ENCODE peak calls at places on chromosome 14, in four cellular contexts. F, O, I and P are unnamed samples.

GRCh38 chr14:93395227-93395626 is 35.5 kb upstream of the UNC79 start:
- DNase-seq in F (no peak), O (no peak), I (no peak), P (no peak)

GRCh38 chr14:22798528-22798927 is 16.7 kb downstream of the SLC7A7 start:
- DNase-seq in F (no peak), O (no peak), I (no peak), P (no peak)

GRCh38 chr14:72876710-72877063 is 17.2 kb downstream of the DPF3 start:
- DNase-seq in F (no peak), O (no peak), I (no peak), P (no peak)

GRCh38 chr14:37594916-37595808 is at the start of the genes FOXA1 and TTC6:
- DNase-seq in F (no peak), O (peak), I (peak), P (peak)

GRCh38 chr14:35695072-35695471 is 114.0 kb downstream of the RALGAPA1 start:
- DNase-seq in F (no peak), O (no peak), I (no peak), P (no peak)

GRCh38 chr14:38731962-38732361 is 371.1 kb downstream of the SEC23A start:
- DNase-seq in F (no peak), O (no peak), I (no peak), P (no peak)

GRCh38 chr14:90780519-90780918 is 35.7 kb downstream of the TTC7B start:
- DNase-seq in F (no peak), O (no peak), I (no peak), P (no peak)

GRCh38 chr14:75363156-75363555 is 64.7 kb upstream of the JDP2 start:
- DNase-seq in F (no peak), O (no peak), I (no peak), P (no peak)

GRCh38 chr14:51328089-51328941 is 88.3 kb downstream of the TMX1 start:
- DNase-seq in F (no peak), O (no peak), I (no peak), P (no peak)

GRCh38 chr14:95156765-95157194 is 549 bp downstream of the DICER1 start:
- DNase-seq in F (no peak), O (no peak), I (peak), P (no peak)

GRCh38 chr14:56659964-56660551 is 80.5 kb downstream of the TMEM260 start:
- DNase-seq in F (no peak), O (peak), I (peak), P (peak)

GRCh38 chr14:79915411-79915810 is 295.9 kb downstream of the DIO2 start:
- DNase-seq in F (no peak), O (no peak), I (no peak), P (no peak)

GRCh38 chr14:76261371-76261811 is 109.7 kb downstream of the GPATCH2L start:
- DNase-seq in F (no peak), O (no peak), I (no peak), P (peak)

GRCh38 chr14:32233292-32233691 is 30.2 kb upstream of the RNU6-8 start:
- DNase-seq in F (no peak), O (no peak), I (no peak), P (no peak)

GRCh38 chr14:67232066-67232465 is 9.2 kb upstream of the PALS1 start:
- DNase-seq in F (no peak), O (no peak), I (no peak), P (no peak)

GRCh38 chr14:69592923-69593677 is 18.3 kb upstream of the SUSD6 start:
- DNase-seq in F (no peak), O (no peak), I (no peak), P (no peak)

GRCh38 chr14:100408350-100409015 is 85.3 kb downstream of the SLC25A47 start:
- DNase-seq in F (no peak), O (peak), I (no peak), P (peak)

GRCh38 chr14:50210074-50210473 is 21.3 kb downstream of the SOS2 start:
- DNase-seq in F (no peak), O (no peak), I (no peak), P (no peak)

GRCh38 chr14:98580131-98580678 is 691.8 kb downstream of the BCL11B start:
- DNase-seq in F (no peak), O (no peak), I (no peak), P (no peak)

GRCh38 chr14:97943619-97944018 is 1146.4 kb downstream of the VRK1 start:
- DNase-seq in F (no peak), O (no peak), I (no peak), P (no peak)

GRCh38 chr14:92603309-92604257 is 90.0 kb downstream of the RIN3 start:
- DNase-seq in F (no peak), O (no peak), I (no peak), P (no peak)

GRCh38 chr14:33737446-33737845 is 213.4 kb downstream of the EGLN3 start:
- DNase-seq in F (no peak), O (no peak), I (no peak), P (no peak)

GRCh38 chr14:79552778-79553177 is 658.5 kb downstream of the DIO2 start:
- DNase-seq in F (no peak), O (no peak), I (no peak), P (no peak)

GRCh38 chr14:95025218-95025617 is 132.1 kb downstream of the DICER1 start:
- DNase-seq in F (no peak), O (no peak), I (no peak), P (no peak)

GRCh38 chr14:59918824-59919581 is 941 bp upstream of the LRRC9 start:
- DNase-seq in F (no peak), O (peak), I (peak), P (no peak)

GRCh38 chr14:61218765-61219164 is 62.4 kb downstream of the TMEM30B start:
- DNase-seq in F (no peak), O (no peak), I (no peak), P (no peak)

GRCh38 chr14:61217516-61217915 is 63.6 kb downstream of the TMEM30B start:
- DNase-seq in F (no peak), O (no peak), I (no peak), P (no peak)

GRCh38 chr14:61219673-61220072 is 61.5 kb downstream of the TMEM30B start:
- DNase-seq in F (no peak), O (no peak), I (no peak), P (no peak)

GRCh38 chr14:61218157-61218556 is 63.0 kb downstream of the TMEM30B start:
- DNase-seq in F (no peak), O (no peak), I (no peak), P (no peak)

DNA sequence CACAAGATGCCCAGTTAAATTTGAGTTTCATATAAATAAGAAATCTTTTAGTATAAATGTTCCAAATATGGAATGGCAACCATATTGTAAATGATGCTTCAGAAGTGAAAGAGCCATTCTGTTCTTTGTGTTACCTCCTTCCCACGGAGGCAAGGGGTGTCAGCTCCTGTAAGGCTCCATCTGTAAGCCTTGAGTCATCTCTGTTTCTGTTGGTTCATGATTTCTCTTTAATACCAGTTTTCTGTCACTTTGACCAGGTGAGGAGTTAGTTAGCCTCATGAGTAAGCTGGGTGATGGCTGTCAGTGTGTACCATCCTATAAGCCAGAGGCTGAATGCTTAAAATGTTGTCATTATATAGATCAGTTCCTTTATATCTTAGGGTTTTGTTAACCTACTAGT is 61.9 kb downstream of the TMEM30B start:
- DNase-seq in F (no peak), O (no peak), I (no peak), P (no peak)
- TF ChIP-seq FOSL1 in F (no peak), O (no peak), I (no peak), P (no peak)

GRCh38 chr14:102927346-102927877 is 4.9 kb downstream of the AMN start:
- DNase-seq in F (no peak), O (peak), I (no peak), P (no peak)
- TF ChIP-seq MAX in F (no peak), O (no peak), I (no peak), P (no peak)

DNA sequence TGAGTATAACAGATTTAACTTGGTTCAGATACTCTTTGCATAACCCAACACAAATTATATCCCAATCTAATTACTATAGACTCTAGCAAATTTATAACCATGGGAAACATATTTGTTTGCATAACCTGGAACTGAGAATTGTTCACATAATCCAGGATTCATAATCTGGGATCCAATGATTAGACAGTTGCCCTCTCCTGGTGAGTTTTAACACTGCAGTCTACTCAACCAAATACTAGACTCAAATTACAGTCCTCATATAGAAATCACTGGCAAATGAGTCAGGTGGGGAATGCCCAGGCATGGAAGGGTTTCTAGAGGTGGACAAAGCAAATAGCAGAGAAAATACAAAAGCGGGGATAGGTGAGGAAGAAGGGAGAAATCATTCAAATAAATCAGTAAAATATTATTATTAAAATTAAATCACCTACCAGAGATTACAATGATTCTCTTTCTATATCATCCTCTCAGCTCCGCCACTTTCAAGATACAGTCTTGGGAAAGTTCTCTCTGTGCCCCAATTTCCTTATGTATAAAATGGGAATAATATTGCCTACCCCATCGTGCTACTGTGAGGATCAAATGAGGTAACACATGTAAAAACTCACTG is 9.4 kb downstream of the GCH1 start:
- DNase-seq in F (no peak), O (peak), I (peak), P (peak)
- TF ChIP-seq FOSL1 in F (no peak), O (no peak), I (no peak), P (no peak)

DNA sequence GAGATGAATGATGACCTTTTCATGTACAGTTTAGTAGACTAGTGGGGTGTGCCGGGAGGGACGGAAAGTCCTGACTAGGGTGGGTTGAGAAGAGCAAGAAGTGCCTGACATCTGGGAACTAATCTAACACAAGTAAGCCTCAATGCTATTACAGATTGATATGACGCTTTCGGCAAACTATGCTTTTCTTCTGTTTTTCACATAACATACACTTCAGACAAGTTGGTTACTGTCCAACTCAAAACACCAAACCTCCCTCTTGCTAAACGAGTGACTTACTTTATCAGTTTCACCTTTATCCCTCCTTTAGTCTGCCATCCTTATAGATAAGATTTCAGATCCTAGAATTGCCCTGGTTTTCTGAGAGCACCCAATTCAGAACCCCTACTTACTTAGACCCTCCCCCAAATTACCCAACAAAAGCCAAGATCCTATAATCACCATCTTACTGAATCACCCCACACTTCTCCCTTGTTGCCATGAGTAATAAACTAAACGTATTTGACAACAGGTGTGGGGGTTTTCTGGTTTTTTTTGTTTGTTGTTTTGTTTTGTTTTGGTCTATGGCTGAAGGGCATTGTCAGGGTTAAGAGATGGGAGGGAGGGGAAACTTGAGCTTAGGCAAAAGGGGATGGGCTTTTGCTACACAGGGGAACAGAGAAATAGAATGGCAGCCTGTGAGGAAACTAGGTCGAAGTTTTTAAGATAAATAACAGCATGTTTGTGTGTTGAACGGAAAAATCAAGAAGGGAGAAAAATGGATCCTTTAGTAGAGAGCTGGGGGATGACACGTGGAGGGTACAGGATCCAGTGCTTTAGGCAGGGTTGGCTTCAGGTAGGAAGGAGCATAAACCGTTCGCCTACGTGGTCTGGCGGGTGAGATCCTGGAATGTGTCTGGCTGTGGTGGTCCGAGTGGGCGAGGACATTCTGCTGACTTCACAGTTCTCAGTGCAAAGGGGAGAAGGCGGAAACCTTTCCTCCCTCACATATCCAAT is 6.1 kb upstream of the PSMA3 start:
- DNase-seq in F (no peak), O (no peak), I (no peak), P (peak)
- TF ChIP-seq MAX in F (no peak), O (no peak), I (no peak), P (peak)

DNA sequence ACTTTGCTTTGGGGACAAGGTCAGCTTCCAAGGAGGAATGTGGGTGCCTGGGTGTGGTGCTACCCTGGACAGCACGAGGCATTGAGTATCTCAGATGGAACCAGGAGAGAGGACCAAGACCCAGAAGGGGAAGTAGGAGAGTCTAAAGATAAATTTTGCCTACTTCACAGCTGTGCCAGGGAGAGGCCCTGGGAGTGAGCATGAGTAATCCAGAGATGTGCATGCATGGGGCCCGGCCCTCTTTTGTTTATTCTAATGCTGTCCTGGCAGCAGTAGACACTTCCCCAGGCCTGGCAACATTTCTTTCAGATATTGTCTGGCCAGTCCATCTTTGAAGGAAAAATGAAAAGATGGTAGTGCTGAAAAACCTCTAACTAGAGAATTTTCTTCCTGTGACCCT is 49.5 kb upstream of the GNPNAT1 start:
- DNase-seq in F (no peak), O (no peak), I (no peak), P (no peak)
- TF ChIP-seq FOSL1 in F (no peak), O (no peak), I (no peak), P (no peak)

GRCh38 chr14:103868242-103868897 is 21.0 kb upstream of the PPP1R13B start:
- DNase-seq in F (no peak), O (no peak), I (no peak), P (no peak)
- TF ChIP-seq MAX in F (no peak), O (no peak), I (no peak), P (no peak)

DNA sequence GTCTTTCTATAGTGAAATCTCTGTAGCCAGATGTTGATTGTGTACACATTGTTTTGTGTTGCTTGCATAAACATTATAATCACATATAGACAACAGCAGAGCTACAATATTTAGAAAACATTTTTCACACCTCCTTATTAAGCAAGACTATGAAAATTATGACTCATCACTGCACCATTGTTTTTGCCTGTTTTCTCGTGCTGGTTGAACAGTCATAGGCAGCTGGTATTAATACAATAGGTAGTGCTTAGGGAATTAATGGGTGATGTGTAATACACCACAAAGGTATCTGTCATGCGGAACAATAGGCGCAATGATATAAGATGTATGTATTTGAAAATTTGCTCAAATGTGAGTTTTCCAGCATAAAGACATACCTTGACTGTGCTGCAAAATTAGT is 449.3 kb downstream of the FOXG1 start:
- DNase-seq in F (no peak), O (no peak), I (no peak), P (no peak)
- TF ChIP-seq FOSL1 in F (no peak), O (no peak), I (no peak), P (no peak)